ENCODE peak calls at places on chromosome 22, in five cellular contexts. J is SK-N-SH, A is H1, I is HCT116, L is K562. D is an unnamed sample.

GRCh38 chr22:26417406-26417805 is 11.7 kb upstream of the ASPHD2 start:
- DNase-seq in I (no peak), L (no peak), A (no peak), J (no peak), D (no peak)

GRCh38 chr22:24810043-24810749 is 4.2 kb downstream of the SGSM1 start:
- DNase-seq in I (no peak), J (peak; percentile 73), L (no peak), A (no peak), D (no peak)

GRCh38 chr22:42282252-42282942 is 11.9 kb upstream of the TCF20 start:
- DNase-seq in J (no peak), L (no peak), A (no peak), I (no peak), D (no peak)

GRCh38 chr22:42357221-42357620 is 75.0 kb downstream of the NFAM1 start:
- DNase-seq in I (no peak), J (no peak), L (no peak), A (no peak), D (no peak)

GRCh38 chr22:33756508-33756949 is 163.7 kb downstream of the LARGE1 start:
- DNase-seq in J (peak; percentile 14), A (no peak), L (no peak), I (no peak), D (no peak)

GRCh38 chr22:37095113-37095512 is 14.4 kb downstream of the TMPRSS6 start:
- DNase-seq in J (no peak), I (no peak), A (no peak), L (peak; percentile 10), D (no peak)

GRCh38 chr22:21444701-21445436 is 22.3 kb upstream of the TMEM191C start:
- DNase-seq in I (no peak), L (no peak), A (no peak), J (no peak), D (no peak)

GRCh38 chr22:17915676-17916075 is 108.7 kb downstream of the MICAL3 start:
- DNase-seq in A (no peak), J (no peak), I (no peak), L (no peak), D (no peak)

GRCh38 chr22:43001271-43002197 is 13.4 kb downstream of the PACSIN2 start:
- DNase-seq in I (no peak), J (no peak), L (no peak), A (no peak), D (no peak)

GRCh38 chr22:28333106-28333505 is 346.5 kb downstream of the TTC28 start:
- DNase-seq in L (no peak), I (no peak), A (no peak), J (no peak), D (no peak)

GRCh38 chr22:47297261-47298016 is 535.0 kb downstream of the TBC1D22A start:
- DNase-seq in J (peak; percentile 6), I (no peak), L (no peak), A (no peak), D (no peak)

GRCh38 chr22:27435839-27436581 is 365.5 kb downstream of the MN1 start:
- DNase-seq in J (peak; percentile 78), I (no peak), L (no peak), A (no peak), D (no peak)

GRCh38 chr22:27391092-27391770 is 410.3 kb downstream of the MN1 start:
- DNase-seq in L (no peak), A (no peak), J (no peak), I (no peak), D (no peak)

GRCh38 chr22:37621352-37621860 is 12.8 kb downstream of the GGA1 start:
- DNase-seq in I (no peak), L (no peak), J (no peak), A (no peak), D (no peak)

GRCh38 chr22:22235564-22235963 is 9.0 kb upstream of the VPREB1 start:
- DNase-seq in J (peak; percentile 30), L (peak; percentile 85), I (no peak), A (no peak), D (no peak)

GRCh38 chr22:25736378-25737011 is 5.5 kb upstream of the MYO18B start:
- DNase-seq in I (no peak), J (no peak), L (no peak), A (no peak), D (no peak)

GRCh38 chr22:27164781-27165503 is 507.6 kb downstream of the MIAT start:
- DNase-seq in L (no peak), J (no peak), I (no peak), A (no peak), D (no peak)

GRCh38 chr22:23178512-23179254 is 1.6 kb upstream of the BCR start:
- DNase-seq in L (peak; percentile 69), A (peak; percentile 39), J (peak; percentile 91), I (peak; percentile 27), D (peak; percentile 45)

GRCh38 chr22:49666146-49666809 is 161.4 kb downstream of the BRD1 start:
- DNase-seq in L (no peak), J (no peak), I (no peak), A (no peak), D (no peak)

GRCh38 chr22:49833340-49834007 is 5.8 kb upstream of the BRD1 start:
- DNase-seq in I (peak; percentile 26), A (no peak), L (no peak), J (no peak), D (peak; percentile 53)

GRCh38 chr22:20079745-20080444 is at the start of gene DGCR8:
- DNase-seq in A (peak; percentile 64), I (peak; percentile 86), J (peak; percentile 97), L (peak; percentile 100), D (peak; percentile 96)

GRCh38 chr22:50274311-50274710 is 4.1 kb upstream of the MAPK11 start:
- DNase-seq in J (peak; percentile 90), A (no peak), I (no peak), L (peak; percentile 29), D (no peak)

GRCh38 chr22:33381531-33382406 is 323.6 kb upstream of the SYN3 start:
- DNase-seq in A (no peak), L (no peak), I (no peak), J (no peak), D (no peak)

GRCh38 chr22:43151251-43152000 is at the start of gene TSPO:
- DNase-seq in A (no peak), J (peak; percentile 89), I (no peak), L (peak; percentile 85), D (peak; percentile 53)

GRCh38 chr22:23305321-23305910 is 125.1 kb downstream of the BCR start:
- DNase-seq in I (no peak), A (no peak), J (peak; percentile 48), L (no peak), D (no peak)

GRCh38 chr22:43838161-43838560 is 24.2 kb downstream of the SULT4A1 start:
- DNase-seq in L (no peak), A (no peak), J (no peak), I (no peak), D (no peak)

GRCh38 chr22:20566420-20567260 is 59.2 kb downstream of the MED15 start:
- DNase-seq in L (no peak), A (no peak), I (no peak), J (no peak), D (no peak)

GRCh38 chr22:29994027-29994715 is 86.1 kb upstream of the HORMAD2 start:
- DNase-seq in L (no peak), A (no peak), J (peak; percentile 14), I (no peak), D (no peak)
- TF ChIP-seq JUND in L (no peak), A (no peak), J (peak; percentile 70), I (no peak), D (no peak)

GRCh38 chr22:48476599-48476998 is 1351.1 kb downstream of the BRD1 start:
- DNase-seq in J (no peak), A (no peak), L (no peak), I (no peak), D (no peak)

GRCh38 chr22:48475661-48476345 is 1351.9 kb downstream of the BRD1 start:
- DNase-seq in J (no peak), L (no peak), I (no peak), A (no peak), D (no peak)

GRCh38 chr22:48478124-48478523 is 1349.5 kb downstream of the BRD1 start:
- DNase-seq in L (no peak), A (no peak), J (no peak), I (no peak), D (no peak)

GRCh38 chr22:48478529-48479265 is 1349.0 kb downstream of the BRD1 start:
- DNase-seq in I (no peak), L (no peak), J (no peak), A (no peak), D (no peak)

DNA sequence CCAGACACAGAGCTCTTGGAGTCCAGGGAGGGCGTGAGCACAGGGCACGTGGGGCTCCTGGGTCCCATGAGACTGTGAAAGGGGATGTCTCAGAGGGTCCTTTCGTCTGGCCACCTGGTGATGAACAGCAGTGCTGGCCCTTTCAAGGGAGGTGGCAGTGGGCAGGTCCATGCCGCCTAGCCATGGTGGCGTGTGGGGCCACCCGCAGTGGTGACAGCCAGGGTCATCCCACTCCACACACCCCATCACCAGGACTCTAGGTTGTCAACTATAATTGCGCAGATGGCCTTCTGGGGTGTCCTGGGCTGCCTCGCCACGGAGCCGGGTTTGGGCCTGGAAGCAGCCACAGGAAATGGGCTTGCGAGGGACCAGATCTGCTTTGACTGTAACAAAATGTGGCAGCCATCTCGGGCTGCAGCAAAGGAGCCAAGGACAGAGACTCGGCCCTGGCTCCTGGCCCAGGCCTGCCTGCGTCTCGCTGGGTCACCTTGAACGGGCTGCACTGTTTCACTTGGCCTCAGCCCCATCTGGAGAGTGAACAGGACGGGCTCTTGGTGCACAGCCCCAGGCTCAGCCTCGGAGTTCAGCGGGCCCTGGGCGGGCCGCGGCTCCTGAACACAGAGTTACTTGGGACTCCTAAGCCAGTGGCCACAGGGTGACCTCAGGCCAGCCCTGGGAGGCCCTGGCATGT is 1350.5 kb downstream of the BRD1 start:
- DNase-seq in A (no peak), I (no peak), J (no peak), L (no peak), D (no peak)
- TF ChIP-seq JUND in A (no peak), I (no peak), J (no peak), L (no peak), D (no peak)

DNA sequence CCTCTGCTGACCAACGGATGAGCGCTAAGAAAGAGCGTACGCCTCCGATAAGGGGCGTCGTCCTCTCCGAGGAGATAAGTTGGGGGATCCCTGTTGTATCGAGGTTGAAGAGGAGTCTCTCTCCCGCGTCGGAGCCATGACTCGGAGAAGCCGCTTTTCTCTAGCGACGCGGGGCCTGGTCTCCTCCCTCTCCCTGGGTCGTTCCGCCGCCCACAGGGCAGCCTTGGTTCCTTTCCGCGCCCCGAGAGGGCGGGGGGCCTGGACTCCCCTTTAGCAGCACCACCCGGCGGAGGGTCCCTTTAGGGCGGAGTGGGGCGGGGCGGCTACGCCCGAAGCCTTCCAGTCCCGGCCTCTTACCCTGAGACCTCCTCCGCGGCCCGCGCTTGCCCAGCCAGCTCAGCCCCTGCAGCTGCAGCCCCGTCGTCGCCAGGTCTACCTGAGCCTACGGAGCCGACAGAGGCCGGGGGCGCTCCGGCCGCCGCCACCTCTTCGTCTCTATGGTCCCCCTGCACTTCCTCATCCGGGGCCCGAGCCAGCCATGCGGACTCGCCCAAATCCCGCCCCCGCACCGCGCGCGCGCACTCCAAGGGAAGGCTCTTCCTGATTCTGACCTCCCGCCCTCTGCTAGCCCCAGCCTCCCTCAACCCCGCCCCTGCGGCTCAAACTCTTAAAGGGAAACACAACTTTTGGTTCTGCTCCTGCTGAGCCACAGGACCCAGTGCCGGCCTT is at the start of gene PRR14L:
- DNase-seq in J (peak; percentile 96), A (peak; percentile 87), L (peak; percentile 82), I (peak; percentile 91), D (peak; percentile 95)
- TF ChIP-seq JUND in J (no peak), A (peak; percentile 71), L (peak; percentile 68), I (no peak), D (no peak)

DNA sequence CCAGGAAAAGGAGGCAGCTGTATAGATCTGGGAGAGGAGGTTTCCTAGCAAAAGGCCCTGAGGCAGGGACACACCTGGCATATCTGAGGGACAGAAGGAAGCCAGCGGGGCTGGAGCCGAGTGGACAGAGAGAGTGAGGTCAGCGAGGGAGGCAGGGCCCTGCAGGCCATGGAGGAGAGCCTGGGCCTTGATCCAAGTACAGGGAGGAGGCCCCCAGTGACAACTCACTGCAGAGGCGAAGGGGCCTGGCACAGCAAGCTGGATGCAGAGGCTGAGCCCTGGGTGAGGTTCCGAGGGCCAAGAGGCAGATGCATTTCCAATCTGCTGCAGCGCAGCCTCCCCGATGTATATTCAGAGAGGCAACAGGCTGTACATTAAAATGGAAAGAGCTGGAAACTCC is 10.5 kb upstream of the CBX6 start:
- DNase-seq in L (peak; percentile 2), J (no peak), I (no peak), A (no peak), D (no peak)
- TF ChIP-seq JUND in L (no peak), J (no peak), I (no peak), A (no peak), D (no peak)